ENCODE peak calls at places on chromosomes 12 and 14, in seven cellular contexts. V, Y, P, R, X, G and J are unnamed samples.

GRCh38 chr14:50594577-50595316 is 34.8 kb downstream of the ATL1 start:
- DNase-seq in X (no peak), G (no peak), Y (no peak), P (no peak), V (no peak), R (no peak), J (no peak)

GRCh38 chr14:68309121-68309520 is 483.7 kb downstream of the ZFP36L1 start:
- DNase-seq in P (no peak), Y (no peak), R (no peak), G (no peak), X (no peak), V (no peak), J (no peak)

GRCh38 chr12:97639702-97640101 is 177.1 kb downstream of the RMST start:
- DNase-seq in X (no peak), V (no peak), G (no peak), R (no peak), Y (no peak), P (no peak), J (no peak)

GRCh38 chr14:102316746-102317563 is 2.6 kb upstream of the ZNF839 start:
- DNase-seq in G (peak; percentile 94), X (peak; percentile 79), R (peak; percentile 90), V (peak; percentile 89), P (peak; percentile 95), Y (peak; percentile 99), J (peak; percentile 98)

GRCh38 chr12:96371787-96372699 is 28.2 kb downstream of the CDK17 start:
- DNase-seq in V (no peak), X (no peak), P (no peak), G (no peak), Y (no peak), R (no peak), J (no peak)

GRCh38 chr12:32734952-32735351 is 20.7 kb downstream of the YARS2 start:
- DNase-seq in P (no peak), G (no peak), X (no peak), R (no peak), Y (no peak), V (no peak), J (no peak)

GRCh38 chr12:6927379-6927991 is at the start of gene ATN1:
- DNase-seq in V (no peak), R (peak; percentile 83), Y (peak; percentile 96), G (peak; percentile 85), P (peak; percentile 40), X (no peak), J (peak; percentile 91)

GRCh38 chr14:49315570-49315969 is 270.6 kb downstream of the RPS29 start:
- DNase-seq in P (no peak), Y (no peak), G (no peak), X (no peak), R (no peak), V (no peak), J (no peak)

GRCh38 chr12:38282886-38283285 is 33.7 kb upstream of the ALG10B start:
- DNase-seq in G (no peak), V (no peak), R (no peak), Y (no peak), P (no peak), X (no peak), J (no peak)

GRCh38 chr12:68932701-68933563 is at the start of gene CPM:
- DNase-seq in G (peak; percentile 90), V (peak; percentile 57), R (peak; percentile 22), Y (no peak), X (no peak), P (peak; percentile 59), J (no peak)

GRCh38 chr12:1252758-1253157 is 261.7 kb downstream of the ERC1 start:
- DNase-seq in X (no peak), R (no peak), Y (no peak), P (no peak), V (no peak), G (no peak), J (no peak)

GRCh38 chr14:35696119-35696518 is 113.0 kb downstream of the RALGAPA1 start:
- DNase-seq in Y (no peak), V (no peak), G (no peak), R (no peak), X (no peak), P (no peak), J (no peak)

GRCh38 chr14:52059614-52060013 is 9.2 kb downstream of the NID2 start:
- DNase-seq in X (no peak), Y (no peak), V (no peak), R (no peak), P (no peak), G (no peak), J (no peak)

GRCh38 chr12:16385779-16386646 is 38.6 kb downstream of the MGST1 start:
- DNase-seq in X (peak; percentile 41), Y (no peak), V (peak; percentile 18), G (no peak), P (no peak), R (peak; percentile 33), J (no peak)

GRCh38 chr12:53804429-53804828 is 52.6 kb upstream of the CISTR start:
- DNase-seq in G (no peak), X (no peak), V (no peak), R (no peak), P (no peak), Y (no peak), J (no peak)

GRCh38 chr12:112538740-112539139 is 120.0 kb downstream of the PTPN11 start:
- DNase-seq in P (no peak), G (no peak), X (no peak), Y (no peak), R (no peak), V (no peak), J (no peak)

GRCh38 chr12:112537710-112538396 is 119.1 kb downstream of the PTPN11 start:
- DNase-seq in P (no peak), R (no peak), G (no peak), X (peak; percentile 30), Y (no peak), V (peak; percentile 21), J (no peak)

GRCh38 chr12:112540021-112540420 is 121.3 kb downstream of the PTPN11 start:
- DNase-seq in R (no peak), G (no peak), V (no peak), P (no peak), X (no peak), Y (no peak), J (no peak)

GRCh38 chr12:112536367-112536730 is 117.6 kb downstream of the PTPN11 start:
- DNase-seq in Y (no peak), R (no peak), P (no peak), G (no peak), V (no peak), X (no peak), J (no peak)

DNA sequence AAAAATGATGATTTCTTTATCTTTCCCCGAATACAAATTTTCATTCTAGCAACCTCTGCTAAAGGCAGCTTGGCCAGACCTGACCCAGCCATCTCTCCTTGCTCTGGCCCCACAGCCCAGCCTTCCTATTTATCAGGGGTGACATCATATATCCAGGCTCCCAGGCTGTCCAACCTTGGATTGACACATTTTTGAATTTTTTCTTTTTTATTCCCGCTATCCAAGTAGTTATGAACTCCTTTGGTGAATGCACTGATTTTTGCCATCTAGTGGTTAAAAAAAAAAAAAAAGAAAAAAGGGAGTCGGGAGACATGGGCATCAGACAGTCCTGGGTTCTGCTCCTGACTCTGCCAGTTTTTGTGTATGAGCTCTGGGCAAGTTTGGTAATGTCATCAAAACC is 120.5 kb downstream of the PTPN11 start:
- DNase-seq in X (no peak), Y (no peak), R (no peak), G (no peak), V (no peak), P (no peak), J (no peak)
- TF ChIP-seq CTCF in X (no peak), Y (no peak), R (peak; percentile 34), G (no peak), V (no peak), P (no peak), J (no peak)

DNA sequence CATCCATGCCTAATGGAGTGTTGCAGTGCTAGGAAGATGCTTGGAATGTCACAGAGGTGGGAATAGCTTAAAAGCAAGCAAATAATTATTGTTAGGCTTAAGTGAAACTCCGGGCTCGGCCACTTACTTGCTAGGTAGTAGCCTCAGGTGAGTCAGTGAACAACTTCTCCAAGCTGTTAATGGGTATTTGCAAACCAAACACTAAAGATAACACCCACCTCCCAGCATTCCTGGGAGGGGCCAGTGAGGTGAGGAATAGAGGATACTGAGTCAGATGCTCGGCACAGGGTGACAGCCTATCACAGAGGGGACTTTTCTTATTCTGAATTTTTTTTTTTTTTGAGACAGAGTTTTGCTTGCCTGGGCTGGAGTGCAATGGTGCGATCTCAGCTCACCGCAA is 151.2 kb upstream of the RFLNA start:
- DNase-seq in X (no peak), R (no peak), P (no peak), Y (no peak), G (no peak), V (no peak), J (no peak)
- TF ChIP-seq CTCF in X (no peak), R (no peak), P (no peak), Y (no peak), G (no peak), V (no peak), J (no peak)

DNA sequence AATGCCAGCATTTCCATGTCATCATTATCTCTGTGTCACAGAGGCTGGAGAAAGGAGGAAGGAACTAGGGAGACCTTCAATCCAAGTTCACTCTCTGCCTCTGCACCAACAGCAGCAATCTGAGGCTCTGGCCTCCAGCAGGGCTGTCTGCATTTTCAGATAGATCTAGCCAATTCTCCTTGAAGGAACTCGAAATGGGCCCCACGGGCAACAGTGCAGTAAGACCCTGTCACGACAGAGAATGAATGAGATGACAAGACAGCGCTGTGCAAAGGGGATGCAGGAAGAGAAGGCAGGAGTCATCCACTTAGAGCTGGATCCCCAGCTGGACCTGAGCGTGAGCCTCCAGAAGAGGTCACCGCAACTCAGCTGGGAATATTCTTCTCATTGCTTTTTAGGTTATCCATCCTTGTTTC is 183.7 kb upstream of the GZMB start:
- DNase-seq in V (no peak), G (no peak), R (no peak), P (no peak), Y (peak; percentile 57), X (no peak), J (no peak)
- TF ChIP-seq CTCF in V (no peak), G (no peak), R (no peak), P (no peak), Y (peak; percentile 34), X (peak; percentile 55), J (peak; percentile 82)

GRCh38 chr12:100564090-100564489 is 9.4 kb upstream of the GAS2L3 start:
- DNase-seq in P (no peak), X (no peak), G (no peak), V (no peak), R (no peak), Y (no peak), J (no peak)

GRCh38 chr12:100564905-100565467 is 8.5 kb upstream of the GAS2L3 start:
- DNase-seq in V (no peak), G (no peak), R (no peak), X (no peak), P (no peak), Y (no peak), J (no peak)

GRCh38 chr12:100567945-100568344 is 5.5 kb upstream of the GAS2L3 start:
- DNase-seq in V (no peak), R (no peak), G (no peak), P (no peak), Y (no peak), X (no peak), J (no peak)

GRCh38 chr12:100566887-100567637 is 6.4 kb upstream of the GAS2L3 start:
- DNase-seq in V (peak; percentile 17), R (no peak), G (peak; percentile 78), Y (no peak), X (no peak), P (no peak), J (no peak)

GRCh38 chr12:100565987-100566545 is 7.4 kb upstream of the GAS2L3 start:
- DNase-seq in V (no peak), R (no peak), X (no peak), P (no peak), G (no peak), Y (no peak), J (no peak)
- TF ChIP-seq CTCF in V (no peak), R (no peak), X (no peak), P (no peak), G (no peak), Y (no peak), J (no peak)